ENCODE peak calls at places on chromosomes 4 and X, in eight cellular contexts. C, F, S, O, R, A, J and H are unnamed samples.

GRCh38 chrX:155857561-155857960 is 23.6 kb upstream of the VAMP7 start:
- DNase-seq in C (no peak), F (no peak), S (peak), O (no peak), R (no peak), A (peak), J (peak), H (no peak)

GRCh38 chr4:114056599-114056998 is 77.2 kb upstream of the ARSJ start:
- DNase-seq in C (no peak), F (no peak), S (no peak), O (no peak), R (no peak), A (no peak), J (no peak), H (no peak)

GRCh38 chr4:145937990-145938611 is 522 bp downstream of the ZNF827 start:
- DNase-seq in C (peak), F (no peak), S (peak), O (no peak), R (peak), A (peak), J (peak), H (no peak)

GRCh38 chrX:65406532-65406931 is 128.1 kb downstream of the LAS1L start:
- DNase-seq in C (no peak), F (no peak), S (peak), O (no peak), R (no peak), A (no peak), J (no peak), H (no peak)

GRCh38 chr4:48342559-48342878 is 1.2 kb downstream of the SLAIN2 start:
- DNase-seq in C (no peak), F (peak), S (no peak), O (no peak), R (no peak), A (peak), J (no peak), H (no peak)

GRCh38 chrX:130647468-130647867 is 245.7 kb downstream of the RBMX2 start:
- DNase-seq in C (no peak), F (no peak), S (no peak), O (no peak), R (no peak), A (no peak), J (no peak), H (no peak)

GRCh38 chr4:114378306-114378903 is 220.2 kb upstream of the UGT8 start:
- DNase-seq in C (peak), F (no peak), S (peak), O (no peak), R (no peak), A (peak), J (peak), H (no peak)

GRCh38 chr4:5469151-5469775 is 239.1 kb downstream of the EVC2 start:
- DNase-seq in C (no peak), F (no peak), S (no peak), O (no peak), R (no peak), A (no peak), J (no peak), H (no peak)

GRCh38 chr4:6694177-6694901 is 661 bp downstream of the S100P start:
- DNase-seq in C (no peak), F (no peak), S (no peak), O (no peak), R (no peak), A (no peak), J (no peak), H (no peak)

GRCh38 chrX:68867458-68868166 is 38.8 kb downstream of the EFNB1 start:
- DNase-seq in C (no peak), F (no peak), S (no peak), O (no peak), R (peak), A (no peak), J (peak), H (peak)

GRCh38 chr4:125365731-125366130 is 51.0 kb downstream of the FAT4 start:
- DNase-seq in C (no peak), F (no peak), S (no peak), O (no peak), R (no peak), A (no peak), J (no peak), H (no peak)

GRCh38 chrX:66760648-66761047 is 121.8 kb upstream of the EDA2R start:
- DNase-seq in C (no peak), F (no peak), S (peak), O (no peak), R (no peak), A (no peak), J (peak), H (no peak)

GRCh38 chr4:170675568-170676262 is 586.0 kb upstream of the AADAT start:
- DNase-seq in C (peak), F (no peak), S (peak), O (no peak), R (no peak), A (no peak), J (peak), H (no peak)

GRCh38 chr4:36676139-36677050 is 395.0 kb downstream of the DTHD1 start:
- DNase-seq in C (no peak), F (no peak), S (no peak), O (no peak), R (no peak), A (peak), J (peak), H (no peak)

GRCh38 chr4:87633239-87633638 is 16.8 kb upstream of the DMP1 start:
- DNase-seq in C (no peak), F (no peak), S (no peak), O (no peak), R (no peak), A (peak), J (peak), H (no peak)

GRCh38 chr4:57159866-57160265 is 49.7 kb upstream of the IGFBP7 start:
- DNase-seq in C (peak), F (no peak), S (no peak), O (no peak), R (no peak), A (no peak), J (peak), H (no peak)

GRCh38 chr4:2070421-2071251 is 11.5 kb downstream of the NAT8L start:
- DNase-seq in C (no peak), F (no peak), S (no peak), O (peak), R (no peak), A (no peak), J (no peak), H (peak)

GRCh38 chrX:83759872-83760271 is 101.1 kb upstream of the CYLC1 start:
- DNase-seq in C (no peak), F (no peak), S (peak), O (no peak), R (no peak), A (peak), J (peak), H (no peak)

GRCh38 chrX:39652336-39652735 is 445.4 kb downstream of the BCOR start:
- DNase-seq in C (no peak), F (no peak), S (peak), O (no peak), R (no peak), A (peak), J (peak), H (no peak)

GRCh38 chrX:22634081-22634480 is 361.4 kb downstream of the CBLL2 start:
- DNase-seq in C (peak), F (no peak), S (no peak), O (no peak), R (no peak), A (peak), J (peak), H (no peak)

DNA sequence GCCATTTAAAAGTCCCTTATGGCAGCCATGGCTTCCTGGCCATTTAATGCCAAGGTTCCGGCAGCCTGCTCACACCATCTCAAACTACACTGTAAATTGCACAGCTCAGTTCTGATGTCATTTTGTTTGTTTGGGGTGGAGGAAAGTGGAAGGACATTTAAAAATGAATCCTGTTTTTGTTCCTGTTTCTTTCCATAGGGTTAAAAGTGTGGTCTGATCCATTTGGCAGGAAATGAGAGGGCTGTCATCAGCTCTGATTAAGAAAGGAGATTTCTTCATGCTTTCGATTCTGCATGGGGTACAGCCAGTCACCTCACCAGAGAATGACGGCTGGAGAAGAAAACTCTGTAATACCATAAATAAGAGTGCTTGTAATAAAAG is 14.9 kb downstream of the SMIM20 start:
- DNase-seq in C (no peak), F (no peak), S (no peak), O (no peak), R (no peak), A (peak), J (peak), H (no peak)
- H3K4me3 ChIP-seq in C (no peak), F (no peak), S (no peak), O (peak), R (no peak), A (no peak), J (peak), H (no peak)

GRCh38 chr4:153151535-153152452 is 52.4 kb upstream of the TRIM2 start:
- DNase-seq in C (peak), F (peak), S (peak), O (peak), R (peak), A (peak), J (peak), H (peak)
- H3K4me3 ChIP-seq in C (no peak), F (peak), S (no peak), O (peak), R (no peak), A (no peak), J (no peak), H (peak)

GRCh38 chrX:14896273-14896672 is 23.1 kb downstream of the MOSPD2 start:
- DNase-seq in C (no peak), F (no peak), S (no peak), O (no peak), R (no peak), A (no peak), J (no peak), H (no peak)
- H3K4me3 ChIP-seq in C (no peak), F (no peak), S (no peak), O (no peak), R (no peak), A (no peak), J (no peak), H (no peak)

DNA sequence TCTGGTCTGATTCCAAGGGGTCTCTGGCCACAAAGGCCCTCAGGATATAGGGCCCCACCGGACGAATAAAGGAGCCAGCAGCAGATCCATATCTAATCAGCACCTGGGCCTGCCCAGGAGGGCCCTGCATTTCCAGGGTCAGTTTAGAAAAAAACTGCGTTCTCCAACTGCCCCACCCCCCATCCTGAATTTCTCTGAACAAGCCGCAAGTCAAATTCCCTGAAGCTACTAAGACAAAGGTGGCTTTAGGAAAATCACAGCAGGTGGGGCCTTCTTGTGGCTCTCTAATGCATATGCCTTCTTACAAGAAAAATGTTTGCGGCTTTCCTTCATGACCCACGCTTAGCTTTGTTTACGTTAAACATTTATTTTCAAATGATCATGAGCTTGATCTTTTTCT is 76.6 kb downstream of the MBNL3 start:
- DNase-seq in C (no peak), F (no peak), S (peak), O (no peak), R (no peak), A (no peak), J (peak), H (no peak)
- H3K4me3 ChIP-seq in C (no peak), F (no peak), S (no peak), O (no peak), R (no peak), A (no peak), J (no peak), H (no peak)

GRCh38 chrX:135295944-135296305 is 13.4 kb upstream of the ETDC start:
- DNase-seq in C (no peak), F (no peak), S (no peak), O (no peak), R (no peak), A (no peak), J (no peak), H (no peak)

GRCh38 chrX:135295238-135295943 is 13.9 kb upstream of the ETDC start:
- DNase-seq in C (no peak), F (peak), S (peak), O (peak), R (peak), A (peak), J (peak), H (peak)
- H3K4me3 ChIP-seq in C (no peak), F (peak), S (peak), O (peak), R (no peak), A (no peak), J (peak), H (peak)